ENCODE peak calls at places on chromosome 17, in five cellular contexts. R, I, Z, D and F are unnamed samples.

GRCh38 chr17:37476431-37477130 is 13.1 kb upstream of the DUSP14 start:
- DNase-seq in R (peak), I (peak), Z (no peak), D (no peak), F (peak)

GRCh38 chr17:66240630-66241029 is 11.4 kb upstream of the APOH start:
- DNase-seq in R (peak), I (peak), D (no peak), Z (no peak), F (no peak)

GRCh38 chr17:67582632-67583230 is 135.0 kb upstream of the NOL11 start:
- DNase-seq in D (no peak), I (no peak), R (no peak), Z (no peak), F (no peak)

GRCh38 chr17:82241183-82241925 is 12.5 kb downstream of the SLC16A3 start:
- DNase-seq in R (peak), I (peak), D (no peak), Z (no peak), F (peak)

GRCh38 chr17:51004249-51004648 is 116.4 kb downstream of the SPAG9 start:
- DNase-seq in R (no peak), Z (no peak), I (no peak), D (no peak), F (peak)

GRCh38 chr17:70173646-70174045 is 4.3 kb downstream of the KCNJ2 start:
- DNase-seq in Z (no peak), R (no peak), D (no peak), I (no peak), F (no peak)

GRCh38 chr17:8680850-8681174 is 50.3 kb upstream of the MYH10 start:
- DNase-seq in I (no peak), R (no peak), D (no peak), Z (no peak), F (no peak)

GRCh38 chr17:72737291-72737690 is 355.2 kb downstream of the SLC39A11 start:
- DNase-seq in I (no peak), R (no peak), Z (no peak), D (no peak), F (no peak)

GRCh38 chr17:48592592-48592991 is 987 bp downstream of the HOXB5 start:
- DNase-seq in D (no peak), Z (no peak), R (no peak), I (no peak), F (no peak)

GRCh38 chr17:82475458-82475857 is 16.9 kb downstream of the NARF start:
- DNase-seq in I (no peak), D (no peak), Z (no peak), R (no peak), F (no peak)

GRCh38 chr17:47878203-47879027 is 17.6 kb upstream of the SP2 start:
- DNase-seq in D (peak), I (no peak), R (no peak), Z (no peak), F (no peak)

GRCh38 chr17:69048634-69049033 is 12.1 kb downstream of the ABCA9 start:
- DNase-seq in D (no peak), Z (no peak), I (no peak), R (no peak), F (no peak)

GRCh38 chr17:1718362-1719165 is 5.9 kb upstream of the WDR81 start:
- DNase-seq in D (no peak), R (no peak), I (no peak), Z (no peak), F (no peak)

GRCh38 chr17:17345686-17346427 is 42.7 kb downstream of the NT5M start:
- DNase-seq in I (no peak), D (no peak), Z (no peak), R (no peak), F (no peak)

GRCh38 chr17:41917957-41918391 is 777 bp downstream of the ACLY start:
- DNase-seq in R (no peak), I (peak), Z (no peak), D (peak), F (no peak)

GRCh38 chr17:65092262-65092661 is 35.7 kb upstream of the GNA13 start:
- DNase-seq in I (peak), R (peak), Z (no peak), D (no peak), F (no peak)

GRCh38 chr17:76824103-76824502 is 44.1 kb upstream of the MGAT5B start:
- DNase-seq in D (no peak), Z (no peak), R (no peak), I (no peak), F (no peak)

GRCh38 chr17:7486181-7486580 is 2.0 kb downstream of the POLR2A start:
- DNase-seq in I (peak), D (no peak), R (peak), Z (no peak), F (peak)

GRCh38 chr17:76537288-76537577 is 276 bp downstream of the CYGB start:
- DNase-seq in D (no peak), R (peak), Z (no peak), I (no peak), F (no peak)

GRCh38 chr17:17177186-17177585 is 28.9 kb downstream of the PLD6 start:
- DNase-seq in Z (no peak), I (no peak), D (no peak), R (no peak), F (no peak)

GRCh38 chr17:28741358-28742349 is 2.2 kb upstream of the TRAF4 start:
- DNase-seq in Z (no peak), D (no peak), I (no peak), R (no peak), F (no peak)

GRCh38 chr17:14209215-14209614 is 27.4 kb downstream of the CDRT15 start:
- DNase-seq in R (peak), I (no peak), D (no peak), Z (no peak), F (no peak)
- H3K4me3 ChIP-seq in R (no peak), I (no peak), D (no peak), Z (no peak), F (no peak)

GRCh38 chr17:81036128-81036891 is 1.4 kb downstream of the BAIAP2 start:
- DNase-seq in I (peak), Z (no peak), D (no peak), R (no peak), F (no peak)

GRCh38 chr17:81037026-81037782 is 2.3 kb downstream of the BAIAP2 start:
- DNase-seq in D (no peak), Z (no peak), R (no peak), I (no peak), F (no peak)

GRCh38 chr17:81039096-81039495 is 4.1 kb downstream of the BAIAP2 start:
- DNase-seq in I (no peak), R (no peak), Z (no peak), D (no peak), F (no peak)

GRCh38 chr17:81039854-81040758 is 5.2 kb downstream of the BAIAP2 start:
- DNase-seq in R (peak), Z (no peak), I (peak), D (no peak), F (peak)

GRCh38 chr17:81037783-81038733 is 3.1 kb downstream of the BAIAP2 start:
- DNase-seq in I (no peak), Z (no peak), D (peak), R (no peak), F (peak)
- H3K4me3 ChIP-seq in I (no peak), Z (no peak), D (no peak), R (no peak), F (no peak)

GRCh38 chr17:79866791-79867190 is 27.6 kb upstream of the CBX4 start:
- DNase-seq in R (no peak), D (no peak), Z (no peak), I (no peak), F (peak)
- H3K4me3 ChIP-seq in R (no peak), D (no peak), Z (no peak), I (no peak), F (no peak)

GRCh38 chr17:38673714-38674012 is 1.1 kb downstream of the EPOP start:
- DNase-seq in R (no peak), D (peak), Z (no peak), I (no peak), F (no peak)

GRCh38 chr17:38672788-38673713 is 1.7 kb downstream of the EPOP start:
- DNase-seq in Z (no peak), D (peak), R (no peak), I (no peak), F (no peak)

GRCh38 chr17:38674013-38674748 is 576 bp downstream of the EPOP start:
- DNase-seq in D (peak), R (no peak), Z (no peak), I (no peak), F (no peak)

GRCh38 chr17:38669520-38669919 is 5.2 kb downstream of the EPOP start:
- DNase-seq in Z (no peak), D (no peak), R (no peak), I (no peak), F (no peak)

DNA sequence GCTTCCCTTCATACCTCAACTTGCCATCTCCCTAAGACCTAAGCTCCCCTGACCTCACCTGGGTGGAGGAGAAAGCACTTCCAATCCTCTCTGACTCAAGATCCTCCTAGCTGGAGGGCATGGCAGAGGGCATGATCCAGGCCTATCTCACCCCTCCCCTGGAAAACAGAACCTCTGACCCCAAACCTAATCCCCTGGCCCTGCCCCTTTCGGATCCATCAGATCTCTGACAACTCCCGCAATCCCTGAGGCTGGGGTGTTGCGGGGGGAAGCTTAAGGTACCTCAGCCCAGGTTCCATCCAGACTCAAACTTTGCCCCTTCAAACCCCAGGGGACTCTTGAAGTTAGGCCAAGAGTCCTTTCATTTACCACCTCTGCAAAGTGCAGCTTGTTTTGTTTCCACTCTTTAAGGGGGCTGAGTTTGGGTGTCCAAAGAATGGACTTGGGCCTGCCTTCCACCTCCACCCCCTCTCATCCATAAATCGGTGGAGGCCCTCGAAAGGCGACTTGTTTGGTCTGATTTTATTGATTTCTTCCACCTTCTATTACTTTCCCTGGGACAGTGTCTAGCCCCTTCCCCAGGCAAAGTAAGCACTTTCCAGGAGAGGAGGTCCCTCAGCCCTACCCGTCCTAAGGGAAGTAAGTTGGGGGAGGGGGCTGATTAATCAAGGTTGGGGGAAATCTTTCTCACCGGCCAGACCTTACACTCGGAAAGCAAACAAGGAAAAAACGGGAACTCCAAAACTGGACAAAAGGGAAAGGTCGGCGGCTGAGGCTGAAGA is 2.6 kb downstream of the EPOP start:
- DNase-seq in I (no peak), Z (no peak), D (peak), R (no peak), F (no peak)
- H3K4me3 ChIP-seq in I (no peak), Z (no peak), D (peak), R (no peak), F (no peak)

DNA sequence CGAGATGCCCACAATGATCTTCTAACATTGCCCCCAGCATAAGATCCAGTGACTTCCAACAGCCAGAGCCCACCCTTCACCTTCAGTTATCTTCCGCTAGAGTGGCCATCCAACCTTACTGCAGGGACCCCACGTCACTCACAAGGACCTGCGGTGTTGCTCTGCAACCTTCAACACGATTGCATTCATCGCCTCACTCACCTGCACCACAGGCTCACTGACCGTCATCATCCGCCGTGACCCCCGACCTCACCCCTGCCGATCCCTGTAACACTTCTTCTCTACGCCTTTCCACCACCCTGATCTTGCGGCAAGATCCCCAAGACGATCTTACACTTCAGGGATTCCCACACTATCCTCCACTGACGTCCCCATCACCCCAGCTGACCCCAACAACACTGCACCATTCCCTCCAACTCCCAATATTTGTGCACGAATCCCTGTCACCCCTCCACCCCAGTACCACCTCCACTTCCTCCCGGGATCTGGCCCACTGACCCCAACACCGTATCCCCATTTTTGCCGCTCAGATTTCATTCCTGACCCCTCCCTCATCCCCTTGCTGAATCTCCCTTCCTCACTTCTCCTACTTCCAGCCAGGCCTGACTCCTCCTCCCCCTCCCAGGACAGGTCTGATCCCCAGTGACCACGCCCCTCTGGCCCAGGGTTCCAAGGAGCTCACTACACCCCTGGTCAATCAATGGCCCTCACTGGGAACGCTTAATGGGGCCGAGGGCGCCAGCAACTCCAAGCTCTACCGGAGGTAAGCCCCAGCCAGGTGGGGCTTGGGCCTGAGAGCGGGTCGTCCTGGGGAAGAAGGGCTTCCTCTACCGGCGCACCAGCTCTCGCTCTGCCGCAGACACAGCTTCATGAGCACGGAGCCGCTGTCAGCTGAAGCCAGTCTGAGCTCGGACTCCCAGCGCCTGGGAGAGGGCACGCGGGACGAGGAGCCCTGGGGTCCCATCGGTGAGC is 7.6 kb downstream of the RUNDC3A start:
- DNase-seq in Z (no peak), I (no peak), R (no peak), D (peak), F (no peak)
- H3K4me3 ChIP-seq in Z (peak), I (no peak), R (no peak), D (peak), F (no peak)